ENCODE peak calls at places on chromosomes 6 and 20, in ten cellular contexts. Y is cardiac fibroblast; J is GOT3; M is HEK293T; S is CD8-positive, alpha-beta memory T cell; X is myocyte; Q is lower lobe of right lung; W is NCI-H510A treated with DMSO at 0.1 percent for 48 hours; H is activated CD4-positive, CD25-positive, alpha-beta regulatory T cell; A is OCI-LY7. Z is an unnamed sample.

GRCh38 chr20:17966432-17967312 is 1.9 kb downstream of the SNX5 start:
- DNase-seq in J (no peak), M (no peak), S (peak), A (peak), Y (peak), Q (no peak), W (peak), X (peak), H (no peak), Z (no peak)

GRCh38 chr20:38877483-38877882 is 48.7 kb upstream of the FAM83D start:
- DNase-seq in A (no peak), X (no peak), M (no peak), Y (no peak), W (no peak), S (no peak), J (no peak), H (no peak), Q (no peak), Z (no peak)

GRCh38 chr6:117506180-117506835 is 23.8 kb downstream of the DCBLD1 start:
- DNase-seq in Y (peak), X (peak), Q (no peak), A (no peak), W (no peak), S (no peak), M (no peak), J (no peak), H (no peak), Z (no peak)

GRCh38 chr20:40160151-40160550 is 528.9 kb downstream of the MAFB start:
- DNase-seq in X (peak), S (no peak), Y (peak), J (no peak), W (no peak), M (peak), A (peak), H (no peak), Q (peak), Z (peak)

GRCh38 chr6:142899101-142899760 is 45.7 kb downstream of the HIVEP2 start:
- DNase-seq in Y (no peak), Q (no peak), S (no peak), H (no peak), A (no peak), W (no peak), J (no peak), X (no peak), M (no peak), Z (no peak)

GRCh38 chr6:112144145-112144926 is 56.9 kb downstream of the FAM229B start:
- DNase-seq in A (no peak), Y (no peak), M (no peak), H (no peak), J (no peak), Q (no peak), X (no peak), S (no peak), W (no peak), Z (no peak)

GRCh38 chr6:88813045-88813444 is 150.4 kb downstream of the RNGTT start:
- DNase-seq in H (no peak), Y (no peak), Q (no peak), S (no peak), A (no peak), X (peak), M (peak), J (no peak), W (peak), Z (no peak)

GRCh38 chr6:165515963-165516624 is 146.9 kb downstream of the PDE10A start:
- DNase-seq in A (no peak), M (no peak), Q (no peak), X (no peak), Y (peak), J (no peak), W (no peak), S (no peak), H (no peak), Z (no peak)

GRCh38 chr20:4670439-4670838 is 51.3 kb upstream of the PRND start:
- DNase-seq in J (no peak), W (no peak), H (no peak), A (no peak), M (no peak), X (no peak), Q (no peak), Y (no peak), S (no peak), Z (no peak)

GRCh38 chr20:58393299-58393698 is 4.3 kb downstream of the VAPB start:
- DNase-seq in X (no peak), Q (no peak), S (no peak), A (no peak), Y (no peak), J (no peak), M (no peak), H (no peak), W (no peak), Z (no peak)

GRCh38 chr6:12516070-12516469 is 200.5 kb upstream of the PHACTR1 start:
- DNase-seq in S (no peak), W (no peak), A (no peak), J (no peak), X (peak), Q (no peak), Y (peak), H (no peak), M (no peak), Z (no peak)

GRCh38 chr6:11126876-11127275 is 15.4 kb upstream of the ERVFRD-1 start:
- DNase-seq in S (no peak), H (no peak), X (peak), Y (no peak), A (no peak), M (no peak), Q (no peak), J (no peak), W (no peak), Z (no peak)